ENCODE peak calls at places on chromosomes 4 and X, in six cellular contexts. K is MCF 10A; Y is effector memory CD4-positive, alpha-beta T cell; X is AG04450; D is substantia nigra; I is GM20000. T is an unnamed sample.

GRCh38 chr4:7192252-7193039 is at the start of gene SORCS2:
- DNase-seq in K (peak; percentile 45), Y (no peak), X (no peak), D (peak; percentile 54), I (peak; percentile 87), T (peak; percentile 88)

GRCh38 chr4:167903291-167903721 is 189.0 kb upstream of the ANXA10 start:
- DNase-seq in K (peak; percentile 54), Y (no peak), X (no peak), D (no peak), I (no peak), T (no peak)

GRCh38 chr4:112514079-112514448 is 1.9 kb downstream of the NEUROG2 start:
- DNase-seq in K (no peak), Y (no peak), X (no peak), D (no peak), I (peak; percentile 72), T (peak; percentile 15)

GRCh38 chrX:132842839-132843238 is 115.6 kb downstream of the HS6ST2 start:
- DNase-seq in K (no peak), Y (no peak), X (no peak), D (no peak), I (no peak), T (no peak)

GRCh38 chr4:114026447-114026846 is 47.0 kb upstream of the ARSJ start:
- DNase-seq in K (no peak), Y (no peak), X (no peak), D (no peak), I (no peak), T (no peak)

GRCh38 chr4:123064390-123064789 is 142.0 kb upstream of the NUDT6 start:
- DNase-seq in K (peak; percentile 96), Y (no peak), X (no peak), D (no peak), I (no peak), T (no peak)

GRCh38 chrX:128698528-128698927 is 646.3 kb upstream of the ACTRT1 start:
- DNase-seq in K (peak; percentile 20), Y (no peak), X (no peak), D (no peak), I (no peak), T (no peak)

GRCh38 chr4:82629238-82630000 is 67.6 kb upstream of the TMEM150C start:
- DNase-seq in K (no peak), Y (no peak), X (no peak), D (no peak), I (no peak), T (no peak)

GRCh38 chrX:69503228-69503834 is 795 bp upstream of the NALF2 start:
- DNase-seq in K (no peak), Y (no peak), X (no peak), D (no peak), I (no peak), T (no peak)

GRCh38 chr4:130424211-130424610 is 1328.3 kb downstream of the C4orf33 start:
- DNase-seq in K (peak; percentile 17), Y (no peak), X (no peak), D (no peak), I (no peak), T (no peak)

GRCh38 chr4:63578383-63578782 is 830.9 kb downstream of the TECRL start:
- DNase-seq in K (no peak), Y (no peak), X (no peak), D (no peak), I (no peak), T (no peak)

GRCh38 chrX:102985182-102985581 is 48.1 kb downstream of the RAB40AL start:
- DNase-seq in K (peak; percentile 37), Y (no peak), X (no peak), D (no peak), I (no peak), T (no peak)

GRCh38 chr4:74751856-74752255 is 42.5 kb downstream of the BTC start:
- DNase-seq in K (no peak), Y (no peak), X (no peak), D (no peak), I (no peak), T (no peak)

GRCh38 chr4:89957527-89957926 is 62.9 kb downstream of the MMRN1 start:
- DNase-seq in K (no peak), Y (no peak), X (no peak), D (no peak), I (no peak), T (no peak)

GRCh38 chr4:23290656-23291055 is 597.9 kb downstream of the GBA3 start:
- DNase-seq in K (peak; percentile 40), Y (no peak), X (no peak), D (no peak), I (no peak), T (no peak)

GRCh38 chr4:87060957-87061356 is 126.1 kb downstream of the AFF1 start:
- DNase-seq in K (peak; percentile 62), Y (no peak), X (peak; percentile 44), D (no peak), I (no peak), T (no peak)

GRCh38 chr4:140249351-140249750 is 95.4 kb upstream of the MAML3 start:
- DNase-seq in K (no peak), Y (no peak), X (no peak), D (no peak), I (no peak), T (no peak)